ENCODE peak calls at places on chromosomes 4 and X, in four cellular contexts. K is HepG2, Y is K562, D is GM12878. U is an unnamed sample.

GRCh38 chr4:25749150-25749794 is 93.6 kb downstream of the SLC34A2 start:
- DNase-seq in K (no peak), Y (no peak), D (no peak), U (no peak)

GRCh38 chr4:121011780-121012340 is 60.5 kb downstream of the NDNF start:
- DNase-seq in K (no peak), Y (no peak), D (no peak), U (no peak)

GRCh38 chr4:100682477-100683218 is 164.8 kb upstream of the EMCN start:
- DNase-seq in K (no peak), Y (no peak), D (no peak), U (no peak)

GRCh38 chr4:26207631-26208030 is 113.2 kb upstream of the RBPJ start:
- DNase-seq in K (no peak), Y (no peak), D (no peak), U (no peak)

GRCh38 chrX:18992829-18993228 is 8.9 kb upstream of the PHKA2 start:
- DNase-seq in K (no peak), Y (no peak), D (no peak), U (no peak)

GRCh38 chr4:150178161-150178560 is 99.9 kb downstream of the DCLK2 start:
- DNase-seq in K (no peak), Y (no peak), D (no peak), U (no peak)

GRCh38 chrX:153900806-153901752 is 3.4 kb upstream of the AVPR2 start:
- DNase-seq in K (no peak), Y (peak; percentile 76), D (peak; percentile 55), U (peak; percentile 37)

GRCh38 chr4:1419708-1420107 is 13.5 kb upstream of the NKX1-1 start:
- DNase-seq in K (no peak), Y (peak; percentile 2), D (no peak), U (no peak)

GRCh38 chr4:183349673-183350072 is 27.4 kb upstream of the CLDN24 start:
- DNase-seq in K (no peak), Y (peak; percentile 19), D (no peak), U (no peak)

GRCh38 chr4:154560824-154561231 is 2.0 kb upstream of the FGB start:
- DNase-seq in K (peak; percentile 90), Y (no peak), D (no peak), U (no peak)

GRCh38 chrX:146907391-146908240 is 93.1 kb upstream of the CXorf51A start:
- DNase-seq in K (no peak), Y (no peak), D (no peak), U (no peak)

GRCh38 chr4:72340803-72341431 is 228.1 kb downstream of the ADAMTS3 start:
- DNase-seq in K (no peak), Y (no peak), D (no peak), U (no peak)

GRCh38 chr4:70801265-70801809 is 38.4 kb downstream of the GRSF1 start:
- DNase-seq in K (no peak), Y (no peak), D (no peak), U (no peak)

GRCh38 chr4:102438396-102438795 is 62.8 kb upstream of the NFKB1 start:
- DNase-seq in K (no peak), Y (peak; percentile 23), D (no peak), U (no peak)

GRCh38 chr4:122584517-122584916 is 36.3 kb downstream of the IL21 start:
- DNase-seq in K (no peak), Y (no peak), D (no peak), U (no peak)

GRCh38 chrX:120090208-120090607 is 12.7 kb upstream of the RHOXF2B start:
- DNase-seq in K (peak; percentile 0), Y (no peak), D (no peak), U (no peak)

GRCh38 chrX:75547783-75548182 is 24.9 kb upstream of the ZDHHC15 start:
- DNase-seq in K (no peak), Y (no peak), D (no peak), U (no peak)

GRCh38 chrX:7996414-7996813 is 69.2 kb upstream of the PNPLA4 start:
- DNase-seq in K (peak; percentile 28), Y (peak; percentile 10), D (no peak), U (peak; percentile 12)

GRCh38 chrX:145817666-145818521 is at the start of gene SLITRK2:
- DNase-seq in K (no peak), Y (no peak), D (no peak), U (no peak)

GRCh38 chrX:81261576-81261975 is 59.7 kb downstream of the SH3BGRL start:
- DNase-seq in K (peak; percentile 4), Y (no peak), D (no peak), U (no peak)

GRCh38 chrX:43349363-43349762 is 306.7 kb upstream of the MAOA start:
- DNase-seq in K (peak; percentile 44), Y (peak; percentile 11), D (peak; percentile 1), U (peak; percentile 34)

GRCh38 chrX:73821921-73822559 is 259.0 kb downstream of the CHIC1 start:
- DNase-seq in K (no peak), Y (no peak), D (no peak), U (no peak)

DNA sequence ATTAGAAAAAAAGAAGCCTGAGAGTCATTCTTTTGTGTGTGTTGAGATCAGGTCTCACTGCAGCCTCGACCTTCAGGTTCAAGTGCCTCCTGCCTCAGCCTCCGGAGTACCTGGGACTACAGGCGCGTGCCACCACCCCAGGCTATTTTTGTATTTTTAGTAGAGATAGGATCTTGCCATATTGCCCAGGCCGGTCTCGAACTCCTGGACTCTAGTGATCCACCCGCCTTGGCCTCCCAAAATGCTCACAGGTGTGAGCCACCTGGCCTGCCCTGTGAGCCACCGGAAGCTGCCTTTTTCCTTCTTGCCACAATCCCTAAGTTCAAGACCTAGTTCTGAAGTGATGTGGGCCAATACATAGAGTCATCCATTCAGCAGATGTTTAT is 445 bp upstream of the CTSO start:
- DNase-seq in K (no peak), Y (no peak), D (no peak), U (no peak)
- TF ChIP-seq TARDBP in K (no peak), Y (no peak), D (no peak), U (no peak)

DNA sequence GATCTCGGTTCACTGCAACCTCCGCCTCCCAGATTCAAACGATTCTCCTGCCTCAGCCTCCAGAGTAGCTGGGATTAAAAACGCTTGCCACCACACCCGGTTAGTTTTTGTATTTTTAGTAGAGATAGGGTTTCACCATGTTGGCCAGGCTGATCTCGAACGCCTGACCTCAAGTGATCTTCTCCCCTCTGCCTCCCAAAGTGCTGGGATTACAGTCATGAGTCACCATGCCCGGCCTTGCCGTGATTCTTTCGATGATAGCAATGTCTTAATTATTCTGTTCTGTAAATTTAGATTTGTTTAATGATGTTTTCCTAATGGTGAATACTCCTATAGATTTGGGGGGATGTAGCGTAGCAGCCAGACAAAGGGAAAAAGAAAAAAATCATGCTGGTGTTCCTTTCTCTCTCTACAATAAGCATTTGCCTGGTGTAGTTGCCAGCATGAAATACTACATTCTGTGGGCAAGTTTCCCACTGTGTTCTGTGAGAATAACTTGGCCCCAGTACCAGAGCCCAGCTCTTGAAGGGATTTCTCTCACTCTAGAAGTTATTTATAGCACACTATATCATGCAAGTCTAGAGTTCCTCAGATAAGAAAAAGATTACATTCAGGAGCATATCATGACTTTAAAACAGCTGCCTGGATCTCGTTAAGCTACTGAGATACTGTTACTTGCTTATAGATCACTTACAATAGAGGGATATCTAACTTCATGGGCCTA is 15.4 kb downstream of the NIPAL1 start:
- DNase-seq in K (no peak), Y (no peak), D (no peak), U (no peak)
- TF ChIP-seq TARDBP in K (no peak), Y (no peak), D (no peak), U (no peak)

GRCh38 chr4:95017690-95018089 is 259.9 kb downstream of the BMPR1B start:
- DNase-seq in K (no peak), Y (no peak), D (no peak), U (no peak)
- TF ChIP-seq TARDBP in K (no peak), Y (no peak), D (no peak), U (no peak)

DNA sequence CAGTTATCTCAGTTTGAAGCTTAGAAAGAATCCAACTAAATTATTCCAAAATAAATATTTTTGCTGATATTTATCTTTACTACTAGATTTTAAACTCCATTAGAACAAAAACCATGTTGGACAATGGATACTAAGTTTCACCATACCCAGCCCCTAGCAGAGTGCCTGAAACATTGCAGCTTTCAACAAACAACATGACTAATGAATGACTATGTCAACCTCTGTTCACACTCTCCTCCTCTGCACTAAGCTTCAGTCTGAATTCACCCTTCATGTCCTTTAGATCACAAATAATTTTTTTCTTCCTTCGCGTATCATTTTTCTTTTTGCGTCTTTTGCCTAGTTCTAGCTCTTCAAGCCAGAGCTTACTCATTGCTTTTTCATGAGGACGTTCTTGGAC is 315.2 kb downstream of the PCDH10 start:
- DNase-seq in K (no peak), Y (no peak), D (no peak), U (no peak)
- TF ChIP-seq TARDBP in K (no peak), Y (no peak), D (no peak), U (no peak)

GRCh38 chr4:74284074-74284473 is 24.2 kb upstream of the EPGN start:
- DNase-seq in K (no peak), Y (no peak), D (no peak), U (no peak)
- TF ChIP-seq TARDBP in K (no peak), Y (no peak), D (no peak), U (no peak)

GRCh38 chr4:114343015-114343414 is 255.6 kb upstream of the UGT8 start:
- DNase-seq in K (no peak), Y (no peak), D (no peak), U (no peak)
- TF ChIP-seq TARDBP in K (no peak), Y (no peak), D (no peak), U (no peak)

DNA sequence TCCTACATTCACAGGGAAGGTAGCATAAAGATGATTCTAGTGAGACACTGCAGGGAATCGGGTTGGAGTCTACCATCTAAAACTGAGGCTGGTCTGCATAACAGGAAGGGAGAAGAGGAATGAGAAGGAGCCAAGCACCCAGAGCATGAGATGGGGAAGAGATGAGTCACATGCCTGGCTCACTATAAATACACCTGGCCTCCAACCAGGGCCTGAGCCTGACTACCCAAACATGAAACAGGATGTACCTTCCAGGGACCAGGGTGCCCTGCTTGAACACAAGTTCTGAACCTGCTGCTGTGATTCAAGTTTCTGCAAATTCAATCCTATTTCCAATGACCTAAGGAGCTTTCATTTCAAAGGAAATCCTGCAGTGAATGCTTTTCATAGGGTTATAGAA is 24.9 kb downstream of the CD99L2 start:
- DNase-seq in K (no peak), Y (no peak), D (no peak), U (no peak)
- TF ChIP-seq TARDBP in K (no peak), Y (no peak), D (no peak), U (no peak)

GRCh38 chr4:134518574-134519217 is 317.1 kb upstream of the PABPC4L start:
- DNase-seq in K (no peak), Y (no peak), D (no peak), U (no peak)
- TF ChIP-seq TARDBP in K (no peak), Y (no peak), D (no peak), U (no peak)